ENCODE peak calls at places on chromosome 17, in six cellular contexts. L, R, O, C, B and Y are unnamed samples. For H3K9me3, the result is how much of the 10 kb centered on the place peaks cover.

GRCh38 chr17:17532991-17533390 is 36.8 kb upstream of the RASD1 start:
- DNase-seq in R (no peak), O (no peak), L (no peak), C (no peak), B (no peak), Y (no peak)

GRCh38 chr17:79749156-79749815 is 18.5 kb downstream of the ENPP7 start:
- DNase-seq in R (no peak), B (no peak), C (peak), O (peak), L (peak), Y (peak)

GRCh38 chr17:50661795-50662391 is 27.2 kb downstream of the ABCC3 start:
- DNase-seq in O (peak), L (peak), R (no peak), B (peak), C (peak), Y (peak)

GRCh38 chr17:79627766-79628690 is 17.2 kb upstream of the RBFOX3 start:
- DNase-seq in C (no peak), R (no peak), L (no peak), B (peak), O (no peak), Y (no peak)

GRCh38 chr17:8443756-8444155 is 8.1 kb downstream of the NDEL1 start:
- DNase-seq in L (no peak), R (no peak), O (no peak), C (no peak), B (no peak), Y (no peak)

GRCh38 chr17:55814377-55814776 is 63.5 kb downstream of the PCTP start:
- DNase-seq in R (no peak), O (no peak), B (no peak), L (no peak), C (no peak), Y (peak)

GRCh38 chr17:56973520-56973919 is 4.4 kb upstream of the SCPEP1 start:
- DNase-seq in R (no peak), C (no peak), B (no peak), L (no peak), O (peak), Y (peak)

GRCh38 chr17:51650772-51651171 is 390.4 kb downstream of the UTP18 start:
- DNase-seq in B (no peak), O (no peak), R (no peak), C (no peak), L (no peak), Y (no peak)

GRCh38 chr17:81403671-81404534 is 8.6 kb downstream of the BAHCC1 start:
- DNase-seq in O (no peak), B (no peak), L (no peak), R (no peak), C (no peak), Y (no peak)

GRCh38 chr17:78780335-78780734 is 1.7 kb downstream of the CYTH1 start:
- DNase-seq in B (no peak), C (no peak), O (no peak), L (no peak), R (no peak), Y (no peak)

GRCh38 chr17:39661044-39661406 is 4.1 kb upstream of the TCAP start:
- DNase-seq in C (no peak), L (no peak), B (no peak), O (no peak), R (no peak), Y (no peak)

GRCh38 chr17:1909985-1910384 is 80.2 kb downstream of the RPA1 start:
- DNase-seq in R (no peak), B (no peak), L (no peak), C (no peak), O (no peak), Y (no peak)

GRCh38 chr17:7250655-7251329 is 742 bp downstream of the CTDNEP1 start:
- DNase-seq in O (no peak), C (peak), R (no peak), B (no peak), L (no peak), Y (no peak)

GRCh38 chr17:49616546-49617205 is 41.0 kb downstream of the NXPH3 start:
- DNase-seq in C (peak), R (peak), B (peak), L (no peak), O (no peak), Y (peak)

GRCh38 chr17:48646183-48647102 is 20.3 kb upstream of the HOXB9 start:
- DNase-seq in L (no peak), R (no peak), B (no peak), C (no peak), O (no peak), Y (peak)

GRCh38 chr17:60495260-60495659 is 30.8 kb downstream of the APPBP2 start:
- DNase-seq in O (no peak), L (no peak), R (no peak), C (no peak), B (no peak), Y (no peak)
- H3K9me3 ChIP-seq in O (under half), L (under half), R (under half), C (under half), B (under half), Y (under half)

DNA sequence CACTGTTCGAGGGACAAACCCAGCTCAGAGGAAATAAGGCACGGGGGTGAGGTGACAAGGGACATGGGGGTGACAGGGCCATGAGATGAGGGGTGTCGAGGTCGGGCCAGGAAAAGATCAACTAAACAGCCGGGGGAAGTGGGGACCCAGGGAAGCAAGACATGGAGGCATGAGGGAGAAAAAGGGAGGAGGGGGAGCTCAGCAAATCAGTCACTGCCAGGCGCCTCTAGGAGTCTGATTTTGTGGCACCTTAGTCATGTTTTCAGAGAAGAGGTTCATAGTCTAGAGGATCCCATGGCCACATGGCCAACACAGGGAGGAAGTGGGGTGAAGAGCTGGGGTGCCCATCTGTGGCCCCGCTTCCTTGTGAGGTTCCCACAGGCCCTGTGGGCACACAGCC is 814.5 kb downstream of the KCNJ18 start:
- DNase-seq in C (no peak), O (no peak), L (no peak), B (no peak), R (no peak), Y (no peak)
- H3K9me3 ChIP-seq in C (under half), O (under half), L (half or more), B (under half), R (under half), Y (under half)

GRCh38 chr17:69969897-69970296 is 105.1 kb upstream of the KCNJ16 start:
- DNase-seq in C (no peak), R (no peak), L (no peak), B (no peak), O (no peak), Y (no peak)
- H3K9me3 ChIP-seq in C (under half), R (under half), L (under half), B (under half), O (under half), Y (under half)

GRCh38 chr17:27085517-27085916 is 208.4 kb upstream of the WSB1 start:
- DNase-seq in L (no peak), B (no peak), O (no peak), C (no peak), R (no peak), Y (no peak)

GRCh38 chr17:27082023-27082774 is 211.7 kb upstream of the WSB1 start:
- DNase-seq in L (no peak), O (no peak), B (no peak), R (no peak), C (no peak), Y (no peak)

GRCh38 chr17:27082775-27083154 is 211.1 kb upstream of the WSB1 start:
- DNase-seq in C (no peak), R (no peak), O (no peak), B (no peak), L (no peak), Y (no peak)

GRCh38 chr17:27081002-27081638 is 212.8 kb upstream of the WSB1 start:
- DNase-seq in B (no peak), O (no peak), L (no peak), R (no peak), C (no peak), Y (no peak)

DNA sequence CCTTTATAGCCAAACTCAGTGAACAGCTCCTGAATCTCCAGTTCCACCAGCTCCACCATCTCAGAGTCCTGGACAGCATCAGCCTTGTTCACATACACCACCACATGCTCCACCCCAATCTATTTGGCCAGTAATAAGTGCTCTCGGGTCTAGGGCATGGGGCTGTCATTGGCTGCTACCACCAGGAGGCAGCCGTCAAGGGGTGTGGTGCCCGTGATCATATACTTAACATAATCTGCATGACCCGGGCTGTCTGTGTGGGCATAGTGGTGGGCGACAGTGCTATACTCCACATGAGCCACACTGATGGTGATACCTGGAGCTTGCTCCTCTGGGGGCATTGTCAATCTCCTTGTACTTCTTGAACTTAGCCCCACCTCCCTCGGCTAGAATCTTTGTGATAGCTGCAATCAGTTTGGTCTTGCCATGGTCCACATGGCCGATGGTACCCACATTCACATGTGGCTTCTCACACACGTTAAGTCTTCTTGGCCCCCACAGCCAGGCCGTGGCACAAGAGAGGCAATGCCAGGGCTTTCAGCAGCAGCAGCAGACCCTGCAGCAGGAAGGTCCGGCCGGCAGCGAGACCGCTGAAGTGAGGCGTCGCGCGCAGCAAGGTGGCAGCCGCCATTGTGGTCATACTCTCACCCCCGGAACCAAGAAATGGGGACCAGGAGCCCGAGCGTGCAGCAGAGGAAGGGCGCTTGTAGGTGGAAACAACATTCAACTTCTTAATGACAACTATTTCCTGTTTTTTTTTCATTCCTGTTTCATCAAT is 210.3 kb upstream of the WSB1 start:
- DNase-seq in O (no peak), B (no peak), L (no peak), C (no peak), R (no peak), Y (no peak)
- H3K9me3 ChIP-seq in O (under half), B (under half), L (under half), C (under half), R (under half), Y (under half)

DNA sequence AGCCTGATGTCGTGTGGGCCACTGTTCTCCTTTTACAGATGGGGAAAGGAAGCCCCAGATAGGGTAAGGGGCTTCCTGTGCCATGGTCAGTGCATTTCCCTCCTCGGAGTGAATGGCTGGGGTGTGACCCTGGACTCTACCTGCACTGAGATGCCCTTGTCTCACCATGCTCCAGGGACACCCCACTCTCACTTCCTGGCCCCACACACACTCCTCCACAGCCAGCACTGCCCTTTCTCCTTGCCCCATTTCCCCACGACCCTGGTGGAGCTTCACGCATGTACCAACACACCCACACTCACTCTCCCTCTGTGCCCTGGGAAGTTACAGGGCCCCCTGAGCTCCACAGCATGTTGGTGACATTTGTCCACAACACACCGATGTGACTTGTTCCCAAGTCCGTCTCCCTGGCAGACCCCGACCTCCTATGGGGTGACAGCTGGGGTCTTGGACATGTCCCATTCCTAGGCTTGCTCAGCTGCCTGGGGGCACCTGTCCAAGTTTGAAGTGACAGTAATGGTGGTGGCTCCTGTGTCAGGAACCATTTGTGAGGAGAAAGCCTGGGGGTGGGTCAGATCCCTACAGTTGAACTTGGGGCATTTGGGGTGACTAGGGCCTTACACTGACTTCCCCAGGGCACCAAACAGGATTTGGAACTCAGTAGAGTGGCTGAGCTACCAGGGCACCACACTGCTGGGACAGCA is 47.4 kb downstream of the PECAM1 start:
- DNase-seq in C (no peak), O (no peak), R (no peak), L (no peak), B (no peak), Y (no peak)
- H3K9me3 ChIP-seq in C (under half), O (under half), R (under half), L (under half), B (under half), Y (under half)